ENCODE peak calls at places on chromosome 3, in six cellular contexts. U is coronary artery, L is cardiac muscle cell, J is tibial artery, X is fibroblast of lung, O is MM.1S. W is an unnamed sample.

GRCh38 chr3:70108072-70108471 is 108.5 kb downstream of the SAMMSON start:
- DNase-seq in U (no peak), L (no peak), J (no peak), X (peak), O (no peak), W (no peak)

GRCh38 chr3:57927916-57928315 is 80.3 kb upstream of the FLNB start:
- DNase-seq in U (no peak), L (no peak), J (no peak), X (peak), O (no peak), W (no peak)

GRCh38 chr3:46378426-46378942 is 7.7 kb downstream of the CCR5 start:
- DNase-seq in U (no peak), L (peak), J (no peak), X (peak), O (peak), W (peak)

GRCh38 chr3:150180349-150180748 is 209.7 kb upstream of the PFN2 start:
- DNase-seq in U (no peak), L (no peak), J (no peak), X (peak), O (no peak), W (no peak)

GRCh38 chr3:86887876-86888275 is 103.1 kb downstream of the VGLL3 start:
- DNase-seq in U (no peak), L (no peak), J (no peak), X (no peak), O (no peak), W (no peak)

GRCh38 chr3:69226071-69226470 is 103.7 kb upstream of the LMOD3 start:
- DNase-seq in U (no peak), L (no peak), J (no peak), X (no peak), O (no peak), W (no peak)

GRCh38 chr3:84136425-84136824 is 822.4 kb upstream of the CADM2 start:
- DNase-seq in U (no peak), L (no peak), J (no peak), X (peak), O (no peak), W (no peak)

GRCh38 chr3:116034071-116034470 is 410.8 kb downstream of the GAP43 start:
- DNase-seq in U (no peak), L (no peak), J (no peak), X (no peak), O (no peak), W (no peak)

GRCh38 chr3:70090322-70090913 is 90.9 kb downstream of the SAMMSON start:
- DNase-seq in U (no peak), L (peak), J (no peak), X (peak), O (peak), W (no peak)

GRCh38 chr3:196757876-196758739 is 18.5 kb downstream of the PAK2 start:
- DNase-seq in U (no peak), L (no peak), J (no peak), X (peak), O (no peak), W (peak)

GRCh38 chr3:72179107-72179464 is 394.1 kb upstream of the PROK2 start:
- DNase-seq in U (no peak), L (no peak), J (no peak), X (no peak), O (no peak), W (no peak)

GRCh38 chr3:73665317-73665716 is 40.6 kb upstream of the PDZRN3 start:
- DNase-seq in U (no peak), L (no peak), J (no peak), X (no peak), O (no peak), W (no peak)

GRCh38 chr3:167913218-167913902 is 177.8 kb downstream of the SERPINI1 start:
- DNase-seq in U (no peak), L (peak), J (no peak), X (peak), O (no peak), W (no peak)

GRCh38 chr3:5428607-5429516 is 241.4 kb downstream of the EDEM1 start:
- DNase-seq in U (no peak), L (no peak), J (no peak), X (no peak), O (no peak), W (no peak)

GRCh38 chr3:31968391-31968926 is 12.6 kb downstream of the OSBPL10 start:
- DNase-seq in U (no peak), L (no peak), J (no peak), X (peak), O (no peak), W (peak)

GRCh38 chr3:195178124-195178910 is 92.6 kb downstream of the XXYLT1 start:
- DNase-seq in U (no peak), L (no peak), J (peak), X (no peak), O (no peak), W (no peak)

GRCh38 chr3:161171113-161171512 is 50.0 kb upstream of the NMD3 start:
- DNase-seq in U (peak), L (no peak), J (peak), X (peak), O (no peak), W (no peak)

GRCh38 chr3:117763561-117763960 is 1054.0 kb downstream of the TUSC7 start:
- DNase-seq in U (no peak), L (no peak), J (no peak), X (no peak), O (no peak), W (no peak)

GRCh38 chr3:194364652-194365434 is 4.7 kb downstream of the LRRC15 start:
- DNase-seq in U (no peak), L (peak), J (no peak), X (peak), O (no peak), W (no peak)

GRCh38 chr3:109005443-109005842 is 51.8 kb upstream of the GUCA1C start:
- DNase-seq in U (no peak), L (no peak), J (no peak), X (no peak), O (no peak), W (no peak)

GRCh38 chr3:19348929-19349564 is 200.7 kb downstream of the KCNH8 start:
- DNase-seq in U (no peak), L (peak), J (no peak), X (peak), O (peak), W (no peak)

GRCh38 chr3:34175636-34176186 is 377.3 kb downstream of the PDCD6IP start:
- DNase-seq in U (no peak), L (no peak), J (no peak), X (no peak), O (no peak), W (no peak)

GRCh38 chr3:151581046-151581445 is 120.2 kb upstream of the IGSF10 start:
- DNase-seq in U (no peak), L (no peak), J (no peak), X (peak), O (no peak), W (no peak)

GRCh38 chr3:40317061-40317676 is 7.7 kb downstream of the EIF1B start:
- DNase-seq in U (no peak), L (peak), J (no peak), X (peak), O (peak), W (peak)

GRCh38 chr3:105999856-106000255 is 131.0 kb upstream of the CBLB start:
- DNase-seq in U (no peak), L (no peak), J (no peak), X (no peak), O (no peak), W (no peak)

GRCh38 chr3:120302361-120302760 is 17.3 kb upstream of the GPR156 start:
- DNase-seq in U (no peak), L (no peak), J (no peak), X (peak), O (no peak), W (no peak)

GRCh38 chr3:115789480-115789879 is 166.2 kb downstream of the GAP43 start:
- DNase-seq in U (no peak), L (no peak), J (no peak), X (no peak), O (no peak), W (peak)

GRCh38 chr3:135075157-135075556 is 280.1 kb downstream of the EPHB1 start:
- DNase-seq in U (peak), L (no peak), J (no peak), X (no peak), O (no peak), W (no peak)

DNA sequence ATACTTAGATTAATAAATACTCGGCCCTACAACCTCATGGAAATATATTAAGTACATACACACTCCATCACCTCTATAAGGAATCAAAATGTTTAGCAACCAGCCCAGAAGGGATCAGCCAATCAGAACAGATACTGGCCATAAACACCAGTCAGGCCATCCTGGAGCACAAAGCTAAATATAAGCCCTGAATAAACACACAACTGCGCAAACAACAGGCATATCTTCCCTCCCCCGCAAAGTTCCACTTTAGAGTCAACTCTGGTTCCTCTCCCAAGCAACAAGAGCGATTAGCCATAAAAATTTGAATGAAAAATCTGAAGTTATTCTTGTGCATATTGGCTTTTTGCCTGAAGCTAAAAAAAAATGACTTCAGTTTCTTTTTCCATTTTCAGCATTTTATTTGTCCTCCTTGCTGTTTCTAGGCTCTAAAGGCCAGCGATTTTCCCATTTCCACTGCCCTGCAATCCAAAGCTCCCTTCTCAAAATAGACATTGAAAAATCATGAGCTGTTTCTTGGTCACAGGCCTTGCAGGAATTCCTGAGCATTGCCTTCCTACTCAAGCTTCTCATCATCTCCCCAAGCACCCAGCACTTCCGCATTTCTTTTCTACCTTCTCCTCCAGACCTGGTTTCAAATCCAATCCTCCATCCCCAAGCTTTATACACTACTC is 247.9 kb downstream of the ZMAT3 start:
- DNase-seq in U (no peak), L (no peak), J (no peak), X (peak), O (no peak), W (no peak)
- H3K27ac ChIP-seq in U (peak), L (no peak), J (peak), X (no peak), O (no peak), W (no peak)

GRCh38 chr3:52041118-52041847 is 15.1 kb downstream of the DUSP7 start:
- DNase-seq in U (no peak), L (no peak), J (no peak), X (no peak), O (no peak), W (no peak)
- H3K27ac ChIP-seq in U (peak), L (no peak), J (no peak), X (no peak), O (no peak), W (no peak)

DNA sequence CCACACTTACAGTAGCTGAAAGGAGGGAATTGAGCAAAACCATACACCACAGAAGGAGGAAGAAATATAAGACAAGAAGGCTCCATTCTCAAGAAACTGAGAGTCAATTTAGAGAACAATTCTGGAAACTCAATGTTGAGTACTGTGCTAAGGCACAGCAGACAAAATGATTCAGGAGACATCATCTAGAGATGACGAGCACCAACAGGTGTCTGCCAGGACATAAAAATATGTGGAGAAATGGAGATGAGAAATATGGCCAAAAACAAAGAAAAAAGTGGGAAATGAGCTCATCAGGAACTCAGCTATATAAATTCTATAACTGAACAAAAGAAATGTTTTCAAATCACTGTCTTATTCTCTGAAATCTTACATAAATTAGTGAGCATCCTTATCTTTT is 343.7 kb downstream of the ERC2 start:
- DNase-seq in U (no peak), L (no peak), J (no peak), X (no peak), O (no peak), W (no peak)
- H3K27ac ChIP-seq in U (no peak), L (no peak), J (no peak), X (no peak), O (no peak), W (no peak)

GRCh38 chr3:13462125-13462629 is 17.9 kb upstream of the HDAC11 start:
- DNase-seq in U (no peak), L (no peak), J (no peak), X (no peak), O (no peak), W (no peak)

GRCh38 chr3:13462822-13463221 is 17.3 kb upstream of the HDAC11 start:
- DNase-seq in U (no peak), L (peak), J (peak), X (no peak), O (no peak), W (no peak)

GRCh38 chr3:13465236-13465958 is 14.7 kb upstream of the HDAC11 start:
- DNase-seq in U (no peak), L (no peak), J (peak), X (no peak), O (no peak), W (no peak)

GRCh38 chr3:13461169-13462124 is 18.7 kb upstream of the HDAC11 start:
- DNase-seq in U (no peak), L (peak), J (no peak), X (peak), O (peak), W (no peak)

DNA sequence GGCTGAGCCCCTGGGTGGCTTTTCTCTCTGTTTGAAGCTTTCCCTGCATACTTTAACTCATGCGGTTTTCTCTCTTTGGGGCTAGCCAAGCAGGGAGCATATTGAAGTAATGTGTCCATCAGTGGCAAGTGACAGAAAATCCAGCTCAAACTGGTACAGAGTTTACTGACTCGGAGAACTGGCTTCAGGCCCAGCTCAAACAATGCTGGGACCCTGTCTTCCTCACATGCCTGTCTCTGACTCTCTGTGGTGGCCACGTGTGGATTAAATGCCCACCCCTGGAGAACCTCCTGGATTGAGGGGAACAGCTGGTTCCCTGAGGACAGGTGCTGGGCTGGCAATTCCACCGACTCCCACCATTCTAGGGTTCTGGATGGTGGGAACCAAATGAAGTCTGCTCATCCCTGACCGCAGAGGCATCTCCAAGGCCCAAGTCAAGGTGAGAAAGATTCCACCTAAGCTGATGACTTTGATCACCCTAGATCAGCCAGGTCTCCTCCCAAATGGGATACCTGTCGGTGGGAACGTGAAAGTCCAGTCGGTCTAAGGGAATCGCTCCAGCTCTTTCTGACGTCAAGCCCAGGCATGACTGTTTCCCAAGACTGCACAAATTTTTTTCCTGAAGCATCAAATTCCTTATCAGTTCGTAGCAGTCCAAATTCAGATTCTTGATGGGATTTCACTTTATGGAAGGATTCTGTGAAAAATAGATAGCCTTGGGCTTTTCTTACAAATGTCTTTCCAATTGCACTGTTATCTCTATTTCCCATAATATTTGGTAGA is 16.3 kb upstream of the HDAC11 start:
- DNase-seq in U (no peak), L (no peak), J (peak), X (no peak), O (no peak), W (no peak)
- H3K27ac ChIP-seq in U (no peak), L (no peak), J (no peak), X (no peak), O (no peak), W (no peak)

GRCh38 chr3:81496407-81497104 is 264.9 kb downstream of the GBE1 start:
- DNase-seq in U (no peak), L (peak), J (no peak), X (no peak), O (no peak), W (no peak)

GRCh38 chr3:81490541-81491288 is 270.7 kb downstream of the GBE1 start:
- DNase-seq in U (peak), L (peak), J (peak), X (peak), O (peak), W (peak)

GRCh38 chr3:81497565-81497964 is 263.9 kb downstream of the GBE1 start:
- DNase-seq in U (no peak), L (no peak), J (no peak), X (no peak), O (no peak), W (no peak)

DNA sequence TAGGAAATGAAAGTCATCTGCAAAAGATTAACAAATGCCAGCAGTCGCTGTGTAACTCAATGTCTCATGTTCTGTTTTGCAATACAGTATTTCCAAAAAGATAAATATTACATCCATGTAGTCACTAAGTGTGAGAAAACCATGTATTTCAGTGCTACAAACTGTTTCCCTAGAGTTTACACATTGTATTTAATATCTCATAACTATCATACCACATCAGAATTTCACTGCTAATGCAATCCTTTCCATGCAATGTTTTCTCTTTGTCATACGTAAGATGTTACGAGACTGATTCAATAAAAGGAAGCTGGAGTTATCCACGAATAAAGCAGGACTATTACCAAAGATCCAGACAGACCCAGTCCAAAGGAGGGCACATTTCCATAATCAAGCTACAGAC is 269.4 kb downstream of the GBE1 start:
- DNase-seq in U (no peak), L (no peak), J (no peak), X (peak), O (no peak), W (no peak)
- H3K27ac ChIP-seq in U (peak), L (peak), J (peak), X (peak), O (no peak), W (no peak)

GRCh38 chr3:37050242-37050641 is 56.9 kb downstream of the MLH1 start:
- DNase-seq in U (no peak), L (peak), J (no peak), X (no peak), O (no peak), W (no peak)
- H3K27ac ChIP-seq in U (peak), L (peak), J (peak), X (no peak), O (no peak), W (no peak)

DNA sequence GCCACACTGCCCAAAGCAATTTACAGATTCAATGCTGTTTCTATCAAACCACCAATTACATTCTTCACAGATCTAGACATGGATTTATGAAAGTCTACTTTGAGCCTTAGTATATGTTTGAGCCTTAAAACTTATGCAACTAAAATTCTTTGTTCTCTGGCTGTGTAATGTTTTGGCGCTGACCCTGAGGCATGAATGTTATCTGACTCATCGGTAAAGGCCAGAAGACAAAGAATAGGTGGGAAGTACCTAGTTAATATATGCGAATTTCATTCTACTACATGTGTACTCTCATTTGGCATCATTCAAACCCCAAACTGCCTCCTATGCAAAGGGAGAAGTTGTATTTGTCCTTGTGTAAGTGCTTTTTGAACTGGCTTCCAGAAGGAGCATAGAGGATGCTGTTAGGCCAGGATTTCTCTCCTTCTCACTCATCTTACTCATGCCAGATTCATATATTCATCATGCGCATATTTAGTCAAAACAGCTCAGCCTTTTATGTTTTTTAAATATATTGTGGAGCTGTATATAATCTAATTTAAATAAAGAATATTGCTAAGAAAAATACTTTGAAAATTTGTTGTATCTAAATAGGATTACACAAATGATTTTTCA is 204.2 kb downstream of the NFKBIZ start:
- DNase-seq in U (no peak), L (no peak), J (no peak), X (peak), O (no peak), W (peak)
- H3K27ac ChIP-seq in U (no peak), L (no peak), J (no peak), X (no peak), O (no peak), W (no peak)